ENCODE peak calls at places on chromosomes 13 and 19, in eight cellular contexts. G, D, T, S, H, Z, X and L are unnamed samples.

GRCh38 chr13:42544246-42544915 is 29.6 kb upstream of the TNFSF11 start:
- DNase-seq in H (no peak), T (no peak), Z (no peak), S (peak), X (peak), G (no peak), D (no peak), L (no peak)

GRCh38 chr19:5128932-5129389 is 160.0 kb downstream of the KDM4B start:
- DNase-seq in D (no peak), Z (no peak), X (no peak), S (no peak), G (no peak), T (peak), H (no peak), L (no peak)

GRCh38 chr13:102587916-102588315 is 8.9 kb upstream of the TPP2 start:
- DNase-seq in X (no peak), H (no peak), S (no peak), Z (no peak), D (no peak), T (peak), G (no peak), L (no peak)

GRCh38 chr13:113552786-113553540 is 31.6 kb upstream of the TFDP1 start:
- DNase-seq in G (peak), X (no peak), H (no peak), D (no peak), Z (no peak), S (no peak), T (no peak), L (no peak)

GRCh38 chr19:56764296-56764695 is 76.2 kb downstream of the PEG3 start:
- DNase-seq in G (no peak), Z (no peak), S (peak), T (no peak), H (no peak), D (no peak), X (no peak), L (no peak)

GRCh38 chr13:45280751-45281634 is 60.0 kb downstream of the TPT1 start:
- DNase-seq in D (peak), G (peak), S (peak), H (peak), Z (peak), X (peak), T (peak), L (peak)

GRCh38 chr19:1837625-1838105 is 10.6 kb downstream of the REXO1 start:
- DNase-seq in X (no peak), G (no peak), H (no peak), T (peak), Z (no peak), S (peak), D (no peak), L (no peak)

GRCh38 chr13:50123862-50124535 is 108.8 kb downstream of the KCNRG start:
- DNase-seq in D (peak), X (no peak), S (peak), Z (peak), G (peak), H (peak), T (peak), L (peak)

GRCh38 chr19:29773141-29773540 is 38.6 kb upstream of the CCNE1 start:
- DNase-seq in S (no peak), X (no peak), Z (no peak), T (no peak), D (no peak), G (no peak), H (no peak), L (no peak)

GRCh38 chr19:17076539-17076919 is 952 bp downstream of the MYO9B start:
- DNase-seq in X (no peak), Z (no peak), H (no peak), G (no peak), T (no peak), D (no peak), S (peak), L (no peak)

GRCh38 chr19:12956446-12957388 is at the start of gene GADD45GIP1:
- DNase-seq in S (peak), X (peak), G (peak), T (peak), H (no peak), D (peak), Z (peak), L (peak)

GRCh38 chr19:6138511-6138910 is 3.0 kb downstream of the ACSBG2 start:
- DNase-seq in H (no peak), Z (no peak), G (no peak), S (no peak), X (no peak), T (no peak), D (no peak), L (no peak)

GRCh38 chr13:100515410-100515800 is 73.2 kb downstream of the GGACT start:
- DNase-seq in T (no peak), S (no peak), Z (no peak), D (no peak), G (no peak), X (no peak), H (no peak), L (no peak)

GRCh38 chr19:11551603-11552235 is 7.3 kb downstream of the ELOF1 start:
- DNase-seq in Z (no peak), T (peak), S (peak), G (no peak), H (no peak), D (no peak), X (no peak), L (no peak)

GRCh38 chr19:12834976-12835757 is 788 bp upstream of the RTBDN start:
- DNase-seq in H (no peak), D (peak), X (no peak), G (no peak), Z (no peak), T (peak), S (peak), L (no peak)

GRCh38 chr19:56946164-56946563 is 105.6 kb upstream of the PEG3 start:
- DNase-seq in X (no peak), H (no peak), S (no peak), T (no peak), Z (no peak), D (no peak), G (no peak), L (no peak)

GRCh38 chr13:49637989-49638388 is 9.7 kb downstream of the ARL11 start:
- DNase-seq in X (no peak), S (no peak), G (no peak), T (no peak), H (no peak), Z (no peak), D (no peak), L (no peak)

GRCh38 chr19:19064811-19065745 is 1.3 kb downstream of the SLC25A42 start:
- DNase-seq in X (no peak), D (peak), Z (no peak), H (no peak), S (peak), G (no peak), T (peak), L (no peak)

GRCh38 chr19:38685666-38686529 is 38.4 kb downstream of the ACTN4 start:
- DNase-seq in Z (no peak), T (peak), X (no peak), S (peak), D (peak), G (no peak), H (no peak), L (no peak)